ENCODE peak calls at places on chromosomes 2 and 18, in five cellular contexts. One of them, this sample, is unnamed.

GRCh38 chr2:215803150-215803549 is 210.2 kb downstream of the MREG start:
- DNase-seq in ovary: no peak
- DNase-seq in AG09309: no peak
- DNase-seq in epithelial cell of prostate: no peak
- DNase-seq in HTR-8/SVneo: no peak
- DNase-seq in this sample: no peak

GRCh38 chr18:58156516-58156915 is 112.5 kb downstream of the NEDD4L start:
- DNase-seq in epithelial cell of prostate: no peak
- DNase-seq in ovary: no peak
- DNase-seq in HTR-8/SVneo: no peak
- DNase-seq in AG09309: no peak
- DNase-seq in this sample: no peak

GRCh38 chr2:177332041-177332991 is 60.3 kb upstream of the AGPS start:
- DNase-seq in HTR-8/SVneo: peak; percentile 61
- DNase-seq in ovary: peak; percentile 57
- DNase-seq in epithelial cell of prostate: no peak
- DNase-seq in AG09309: no peak
- DNase-seq in this sample: peak; percentile 22

GRCh38 chr2:21890041-21890440 is 766.3 kb downstream of the TDRD15 start:
- DNase-seq in ovary: no peak
- DNase-seq in epithelial cell of prostate: no peak
- DNase-seq in AG09309: no peak
- DNase-seq in HTR-8/SVneo: no peak
- DNase-seq in this sample: no peak

GRCh38 chr2:127649100-127649611 is 3.2 kb downstream of the GPR17 start:
- DNase-seq in AG09309: no peak
- DNase-seq in HTR-8/SVneo: no peak
- DNase-seq in epithelial cell of prostate: no peak
- DNase-seq in ovary: no peak
- DNase-seq in this sample: no peak

GRCh38 chr2:210003394-210003793 is 956 bp downstream of the RPE start:
- DNase-seq in epithelial cell of prostate: no peak
- DNase-seq in ovary: no peak
- DNase-seq in AG09309: peak; percentile 4
- DNase-seq in HTR-8/SVneo: no peak
- DNase-seq in this sample: no peak

GRCh38 chr2:12502759-12503158 is 214.0 kb upstream of the TRIB2 start:
- DNase-seq in ovary: no peak
- DNase-seq in HTR-8/SVneo: no peak
- DNase-seq in epithelial cell of prostate: no peak
- DNase-seq in AG09309: peak; percentile 77
- DNase-seq in this sample: no peak

GRCh38 chr2:199452200-199452990 is 5.3 kb downstream of the SATB2 start:
- DNase-seq in AG09309: no peak
- DNase-seq in ovary: no peak
- DNase-seq in epithelial cell of prostate: no peak
- DNase-seq in HTR-8/SVneo: no peak
- DNase-seq in this sample: no peak

GRCh38 chr18:74064510-74064909 is 83.1 kb downstream of the FBXO15 start:
- DNase-seq in ovary: no peak
- DNase-seq in AG09309: no peak
- DNase-seq in HTR-8/SVneo: no peak
- DNase-seq in epithelial cell of prostate: no peak
- DNase-seq in this sample: no peak

GRCh38 chr2:233079953-233080835 is 20.1 kb downstream of the INPP5D start:
- DNase-seq in AG09309: no peak
- DNase-seq in epithelial cell of prostate: no peak
- DNase-seq in ovary: no peak
- DNase-seq in HTR-8/SVneo: no peak
- DNase-seq in this sample: no peak

GRCh38 chr2:8488001-8488738 is 193.7 kb upstream of the ID2 start:
- DNase-seq in HTR-8/SVneo: no peak
- DNase-seq in epithelial cell of prostate: no peak
- DNase-seq in ovary: no peak
- DNase-seq in AG09309: no peak
- DNase-seq in this sample: no peak

GRCh38 chr2:173652311-173652710 is 297.6 kb downstream of the CDCA7 start:
- DNase-seq in ovary: no peak
- DNase-seq in epithelial cell of prostate: peak; percentile 82
- DNase-seq in AG09309: peak; percentile 82
- DNase-seq in HTR-8/SVneo: peak; percentile 32
- DNase-seq in this sample: no peak

GRCh38 chr18:61785588-61785987 is 107.2 kb downstream of the RNF152 start:
- DNase-seq in HTR-8/SVneo: no peak
- DNase-seq in ovary: no peak
- DNase-seq in epithelial cell of prostate: no peak
- DNase-seq in AG09309: no peak
- DNase-seq in this sample: no peak

GRCh38 chr2:236584521-236585384 is 15.1 kb downstream of the ACKR3 start:
- DNase-seq in AG09309: no peak
- DNase-seq in ovary: no peak
- DNase-seq in HTR-8/SVneo: no peak
- DNase-seq in epithelial cell of prostate: no peak
- DNase-seq in this sample: no peak

GRCh38 chr2:217258170-217258569 is 398.3 kb upstream of the TNP1 start:
- DNase-seq in AG09309: no peak
- DNase-seq in ovary: no peak
- DNase-seq in epithelial cell of prostate: no peak
- DNase-seq in HTR-8/SVneo: no peak
- DNase-seq in this sample: no peak

GRCh38 chr2:122808286-122808969 is 1053.0 kb downstream of the TSN start:
- DNase-seq in epithelial cell of prostate: no peak
- DNase-seq in HTR-8/SVneo: no peak
- DNase-seq in ovary: no peak
- DNase-seq in AG09309: no peak
- DNase-seq in this sample: no peak

GRCh38 chr2:77397763-77398162 is 124.4 kb downstream of the LRRTM4 start:
- DNase-seq in AG09309: no peak
- DNase-seq in epithelial cell of prostate: peak; percentile 8
- DNase-seq in ovary: no peak
- DNase-seq in HTR-8/SVneo: no peak
- DNase-seq in this sample: no peak

GRCh38 chr2:84838434-84839145 is 42.3 kb downstream of the TRABD2A start:
- DNase-seq in epithelial cell of prostate: no peak
- DNase-seq in HTR-8/SVneo: no peak
- DNase-seq in AG09309: no peak
- DNase-seq in ovary: no peak
- DNase-seq in this sample: no peak

GRCh38 chr18:75320506-75320905 is 107.0 kb downstream of the SMIM21 start:
- DNase-seq in HTR-8/SVneo: no peak
- DNase-seq in ovary: no peak
- DNase-seq in epithelial cell of prostate: no peak
- DNase-seq in AG09309: no peak
- DNase-seq in this sample: no peak

GRCh38 chr2:136422512-136422911 is 304.6 kb upstream of the CXCR4 start:
- DNase-seq in ovary: no peak
- DNase-seq in AG09309: no peak
- DNase-seq in epithelial cell of prostate: no peak
- DNase-seq in HTR-8/SVneo: no peak
- DNase-seq in this sample: no peak

GRCh38 chr2:207239754-207240494 is 74.2 kb upstream of the KLF7 start:
- DNase-seq in HTR-8/SVneo: no peak
- DNase-seq in ovary: no peak
- DNase-seq in AG09309: peak; percentile 47
- DNase-seq in epithelial cell of prostate: peak; percentile 89
- DNase-seq in this sample: no peak

GRCh38 chr18:48909721-48910120 is 41.0 kb downstream of the SMAD7 start:
- DNase-seq in epithelial cell of prostate: no peak
- DNase-seq in AG09309: no peak
- DNase-seq in ovary: no peak
- DNase-seq in HTR-8/SVneo: no peak
- DNase-seq in this sample: no peak